ENCODE peak calls at places on chromosomes 13 and 19, in six cellular contexts. B is IMR-90, I is Peyer's patch, P is HCT116, R is cardiac muscle cell, U is fibroblast of the aortic adventitia. F is an unnamed sample.
A peak's percentile ranks its signal among the peaks of the same experiment; 100 is the strongest.

GRCh38 chr19:58408152-58409009 is at the start of gene ZNF584:
- DNase-seq in B (peak; percentile 93), I (peak; percentile 97), P (peak; percentile 85), R (peak; percentile 98), U (peak; percentile 92), F (peak; percentile 84)

GRCh38 chr19:16066611-16067104 is 9.6 kb upstream of the TPM4 start:
- DNase-seq in B (peak; percentile 76), I (peak; percentile 83), P (peak; percentile 80), R (no peak), U (peak; percentile 74), F (no peak)

GRCh38 chr13:81058916-81059290 is 718.0 kb upstream of the SPRY2 start:
- DNase-seq in B (no peak), I (no peak), P (no peak), R (no peak), U (no peak), F (no peak)

GRCh38 chr13:41492432-41493267 is 35.3 kb downstream of the RGCC start:
- DNase-seq in B (no peak), I (no peak), P (no peak), R (no peak), U (no peak), F (no peak)

GRCh38 chr19:50191270-50191669 is 12.2 kb upstream of the MYH14 start:
- DNase-seq in B (no peak), I (no peak), P (no peak), R (no peak), U (no peak), F (no peak)

GRCh38 chr19:16417660-16418596 is 53.8 kb downstream of the EPS15L1 start:
- DNase-seq in B (peak; percentile 42), I (peak; percentile 86), P (peak; percentile 35), R (peak; percentile 80), U (peak; percentile 51), F (no peak)

GRCh38 chr19:56097776-56098175 is 23.3 kb downstream of the ZNF787 start:
- DNase-seq in B (no peak), I (no peak), P (no peak), R (no peak), U (no peak), F (no peak)

GRCh38 chr13:30720470-30720869 is 14.9 kb upstream of the ALOX5AP start:
- DNase-seq in B (no peak), I (no peak), P (no peak), R (no peak), U (no peak), F (no peak)

GRCh38 chr19:32781280-32781679 is 61.7 kb downstream of the TDRD12 start:
- DNase-seq in B (no peak), I (no peak), P (no peak), R (no peak), U (no peak), F (no peak)

GRCh38 chr13:57637515-57637914 is 6.0 kb downstream of the PCDH17 start:
- DNase-seq in B (no peak), I (no peak), P (no peak), R (no peak), U (no peak), F (no peak)
- H3K4me3 ChIP-seq in B (no peak overlapping the region), I (no peak overlapping the region), P (no peak overlapping the region), R (no peak overlapping the region), U (no peak overlapping the region), F (no peak overlapping the region)

GRCh38 chr13:103510007-103510406 is 443.8 kb upstream of the SLC10A2 start:
- DNase-seq in B (no peak), I (no peak), P (no peak), R (no peak), U (no peak), F (no peak)
- TF ChIP-seq CTCF in B (no peak), I (no peak), P (no peak), R (no peak), U (no peak), F (no peak)

DNA sequence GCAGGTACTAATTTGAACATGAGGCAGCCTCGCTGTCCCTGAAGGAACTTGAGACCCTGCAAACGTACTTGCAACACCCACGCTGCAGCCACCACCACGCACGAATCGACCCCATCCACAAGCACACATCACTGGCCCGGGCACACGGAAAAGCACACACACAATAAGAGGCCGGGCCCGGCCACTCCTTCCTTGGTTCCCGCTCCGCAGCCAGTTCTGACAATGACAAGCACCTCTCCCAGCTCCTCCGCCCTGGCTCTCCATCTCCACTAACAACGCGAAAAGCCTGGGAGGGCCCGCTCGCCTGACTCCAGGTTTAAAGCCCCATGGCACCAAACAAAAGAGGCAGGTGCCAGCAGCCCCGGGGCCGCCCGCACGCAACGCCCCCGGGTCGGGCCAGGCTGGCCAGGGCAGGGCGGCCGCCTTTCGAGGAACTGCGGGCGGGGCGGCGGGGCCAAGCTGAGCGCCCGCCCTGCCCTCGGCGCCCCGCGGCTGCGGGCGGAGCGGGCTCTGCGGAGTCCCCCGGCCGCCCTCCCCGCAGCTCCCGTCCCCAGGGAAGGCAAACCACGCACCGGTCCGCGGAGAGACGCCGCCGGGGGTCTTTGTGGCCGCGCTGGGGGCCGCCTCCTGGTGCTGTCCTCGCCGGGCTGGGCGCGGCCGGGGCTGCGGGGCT is 504 bp downstream of the DCLK1 start:
- DNase-seq in B (no peak), I (no peak), P (no peak), R (peak; percentile 38), U (peak; percentile 35), F (no peak)
- H3K4me3 ChIP-seq in B (peak overlapping the region; percentile 19), I (peak overlapping the region; percentile 47), P (no peak overlapping the region), R (peak overlapping the region; percentile 32), U (peak overlapping the region; percentile 91), F (peak overlapping the region; percentile 71)

GRCh38 chr19:38975861-38976271 is 324 bp upstream of the FBXO17 start:
- DNase-seq in B (peak; percentile 31), I (no peak), P (no peak), R (no peak), U (peak; percentile 52), F (no peak)

GRCh38 chr19:38975214-38975860 is at the start of gene FBXO17:
- DNase-seq in B (peak; percentile 63), I (no peak), P (no peak), R (peak; percentile 75), U (peak; percentile 71), F (no peak)

GRCh38 chr19:38971672-38972071 is 3.9 kb downstream of the FBXO17 start:
- DNase-seq in B (no peak), I (no peak), P (no peak), R (no peak), U (no peak), F (no peak)

GRCh38 chr19:38977445-38978314 is 2.1 kb upstream of the FBXO17 start:
- DNase-seq in B (peak; percentile 50), I (no peak), P (no peak), R (no peak), U (no peak), F (no peak)

GRCh38 chr19:38974599-38975213 is 836 bp downstream of the FBXO17 start:
- DNase-seq in B (no peak), I (no peak), P (no peak), R (no peak), U (peak; percentile 35), F (no peak)
- TF ChIP-seq CTCF in B (no peak), I (no peak), P (no peak), R (no peak), U (peak; percentile 17), F (no peak)